ENCODE peak calls at places on chromosome 20, in eight cellular contexts. One of them, this sample, is unnamed.
A peak's percentile ranks its signal among the peaks of the same experiment; 100 is the strongest.

GRCh38 chr20:59938696-59939051 is 1.4 kb downstream of the PPP1R3D start:
- DNase-seq in B cell: peak; percentile 7
- DNase-seq in fibroblast of mammary gland: peak; percentile 60
- DNase-seq in AG09309: no peak
- DNase-seq in glutamatergic neuron: no peak
- DNase-seq in gastrocnemius medialis: peak; percentile 91
- DNase-seq in HFFc6: peak; percentile 53
- DNase-seq in right atrium auricular region: no peak
- DNase-seq in this sample: no peak

GRCh38 chr20:17654649-17655285 is 27.3 kb downstream of the RRBP1 start:
- DNase-seq in B cell: no peak
- DNase-seq in fibroblast of mammary gland: peak; percentile 64
- DNase-seq in AG09309: no peak
- DNase-seq in glutamatergic neuron: peak; percentile 74
- DNase-seq in gastrocnemius medialis: no peak
- DNase-seq in HFFc6: no peak
- DNase-seq in right atrium auricular region: no peak
- DNase-seq in this sample: peak; percentile 12

GRCh38 chr20:58623579-58624473 is 27.3 kb upstream of the STX16 start:
- DNase-seq in B cell: no peak
- DNase-seq in fibroblast of mammary gland: peak; percentile 94
- DNase-seq in AG09309: peak; percentile 62
- DNase-seq in glutamatergic neuron: no peak
- DNase-seq in gastrocnemius medialis: no peak
- DNase-seq in HFFc6: peak; percentile 93
- DNase-seq in right atrium auricular region: peak; percentile 74
- DNase-seq in this sample: no peak

GRCh38 chr20:18926972-18927371 is 113.4 kb downstream of the SCP2D1 start:
- DNase-seq in B cell: no peak
- DNase-seq in fibroblast of mammary gland: peak; percentile 3
- DNase-seq in AG09309: no peak
- DNase-seq in glutamatergic neuron: no peak
- DNase-seq in gastrocnemius medialis: no peak
- DNase-seq in HFFc6: no peak
- DNase-seq in right atrium auricular region: no peak
- DNase-seq in this sample: no peak

GRCh38 chr20:52814371-52814770 is 157.8 kb upstream of the TSHZ2 start:
- DNase-seq in B cell: no peak
- DNase-seq in fibroblast of mammary gland: no peak
- DNase-seq in AG09309: no peak
- DNase-seq in glutamatergic neuron: no peak
- DNase-seq in gastrocnemius medialis: no peak
- DNase-seq in HFFc6: no peak
- DNase-seq in right atrium auricular region: no peak
- DNase-seq in this sample: no peak

GRCh38 chr20:16556299-16556698 is 16.9 kb downstream of the KIF16B start:
- DNase-seq in B cell: no peak
- DNase-seq in fibroblast of mammary gland: peak; percentile 96
- DNase-seq in AG09309: no peak
- DNase-seq in glutamatergic neuron: no peak
- DNase-seq in gastrocnemius medialis: no peak
- DNase-seq in HFFc6: no peak
- DNase-seq in right atrium auricular region: no peak
- DNase-seq in this sample: no peak

GRCh38 chr20:1267809-1268374 is 1.8 kb downstream of the SNPH start:
- DNase-seq in B cell: no peak
- DNase-seq in fibroblast of mammary gland: no peak
- DNase-seq in AG09309: no peak
- DNase-seq in glutamatergic neuron: no peak
- DNase-seq in gastrocnemius medialis: no peak
- DNase-seq in HFFc6: no peak
- DNase-seq in right atrium auricular region: no peak
- DNase-seq in this sample: no peak

GRCh38 chr20:47353697-47354387 is 2.7 kb downstream of the ZMYND8 start:
- DNase-seq in B cell: no peak
- DNase-seq in fibroblast of mammary gland: no peak
- DNase-seq in AG09309: no peak
- DNase-seq in glutamatergic neuron: no peak
- DNase-seq in gastrocnemius medialis: no peak
- DNase-seq in HFFc6: no peak
- DNase-seq in right atrium auricular region: no peak
- DNase-seq in this sample: no peak

GRCh38 chr20:31856516-31856915 is 11.1 kb upstream of the FOXS1 start:
- DNase-seq in B cell: no peak
- DNase-seq in fibroblast of mammary gland: no peak
- DNase-seq in AG09309: no peak
- DNase-seq in glutamatergic neuron: peak; percentile 12
- DNase-seq in gastrocnemius medialis: no peak
- DNase-seq in HFFc6: no peak
- DNase-seq in right atrium auricular region: no peak
- DNase-seq in this sample: no peak

GRCh38 chr20:58056021-58056591 is 172.3 kb downstream of the ANKRD60 start:
- DNase-seq in B cell: no peak
- DNase-seq in fibroblast of mammary gland: no peak
- DNase-seq in AG09309: no peak
- DNase-seq in glutamatergic neuron: no peak
- DNase-seq in gastrocnemius medialis: no peak
- DNase-seq in HFFc6: no peak
- DNase-seq in right atrium auricular region: no peak
- DNase-seq in this sample: no peak

GRCh38 chr20:16785221-16785620 is 37.1 kb downstream of the OTOR start:
- DNase-seq in B cell: no peak
- DNase-seq in fibroblast of mammary gland: no peak
- DNase-seq in AG09309: no peak
- DNase-seq in glutamatergic neuron: no peak
- DNase-seq in gastrocnemius medialis: no peak
- DNase-seq in HFFc6: peak; percentile 3
- DNase-seq in right atrium auricular region: no peak
- DNase-seq in this sample: no peak

GRCh38 chr20:57615472-57615855 is 4.8 kb downstream of the ZBP1 start:
- DNase-seq in B cell: no peak
- DNase-seq in fibroblast of mammary gland: no peak
- DNase-seq in AG09309: no peak
- DNase-seq in glutamatergic neuron: no peak
- DNase-seq in gastrocnemius medialis: no peak
- DNase-seq in HFFc6: no peak
- DNase-seq in right atrium auricular region: peak; percentile 55
- DNase-seq in this sample: no peak

GRCh38 chr20:36532388-36532787 is 8.9 kb upstream of the MYL9 start:
- DNase-seq in B cell: no peak
- DNase-seq in fibroblast of mammary gland: no peak
- DNase-seq in AG09309: no peak
- DNase-seq in glutamatergic neuron: no peak
- DNase-seq in gastrocnemius medialis: no peak
- DNase-seq in HFFc6: no peak
- DNase-seq in right atrium auricular region: no peak
- DNase-seq in this sample: no peak

GRCh38 chr20:40160151-40160550 is 528.9 kb downstream of the MAFB start:
- DNase-seq in B cell: peak; percentile 18
- DNase-seq in fibroblast of mammary gland: peak; percentile 64
- DNase-seq in AG09309: peak; percentile 1
- DNase-seq in glutamatergic neuron: peak; percentile 40
- DNase-seq in gastrocnemius medialis: no peak
- DNase-seq in HFFc6: no peak
- DNase-seq in right atrium auricular region: peak; percentile 63
- DNase-seq in this sample: peak; percentile 22

GRCh38 chr20:23144856-23145255 is 58.7 kb upstream of the CD93 start:
- DNase-seq in B cell: no peak
- DNase-seq in fibroblast of mammary gland: no peak
- DNase-seq in AG09309: no peak
- DNase-seq in glutamatergic neuron: no peak
- DNase-seq in gastrocnemius medialis: no peak
- DNase-seq in HFFc6: no peak
- DNase-seq in right atrium auricular region: no peak
- DNase-seq in this sample: no peak

GRCh38 chr20:63014710-63015109 is 7.9 kb upstream of the BHLHE23 start:
- DNase-seq in B cell: no peak
- DNase-seq in fibroblast of mammary gland: no peak
- DNase-seq in AG09309: no peak
- DNase-seq in glutamatergic neuron: peak; percentile 89
- DNase-seq in gastrocnemius medialis: no peak
- DNase-seq in HFFc6: no peak
- DNase-seq in right atrium auricular region: no peak
- DNase-seq in this sample: no peak

GRCh38 chr20:57957397-57958049 is 247.7 kb upstream of the PMEPA1 start:
- DNase-seq in B cell: no peak
- DNase-seq in fibroblast of mammary gland: no peak
- DNase-seq in AG09309: peak; percentile 32
- DNase-seq in glutamatergic neuron: no peak
- DNase-seq in gastrocnemius medialis: no peak
- DNase-seq in HFFc6: peak; percentile 90
- DNase-seq in right atrium auricular region: no peak
- DNase-seq in this sample: no peak

GRCh38 chr20:19947611-19948264 is 69.4 kb upstream of the NAA20 start:
- DNase-seq in B cell: no peak
- DNase-seq in fibroblast of mammary gland: peak; percentile 66
- DNase-seq in AG09309: peak; percentile 16
- DNase-seq in glutamatergic neuron: no peak
- DNase-seq in gastrocnemius medialis: no peak
- DNase-seq in HFFc6: peak; percentile 16
- DNase-seq in right atrium auricular region: no peak
- DNase-seq in this sample: peak; percentile 52

GRCh38 chr20:62776692-62777527 is 19.4 kb upstream of the MRGBP start:
- DNase-seq in B cell: peak; percentile 57
- DNase-seq in fibroblast of mammary gland: no peak
- DNase-seq in AG09309: no peak
- DNase-seq in glutamatergic neuron: no peak
- DNase-seq in gastrocnemius medialis: no peak
- DNase-seq in HFFc6: no peak
- DNase-seq in right atrium auricular region: no peak
- DNase-seq in this sample: peak; percentile 79

GRCh38 chr20:63223121-63223825 is 7.3 kb upstream of the YTHDF1 start:
- DNase-seq in B cell: peak; percentile 54
- DNase-seq in fibroblast of mammary gland: peak; percentile 38
- DNase-seq in AG09309: no peak
- DNase-seq in glutamatergic neuron: no peak
- DNase-seq in gastrocnemius medialis: no peak
- DNase-seq in HFFc6: no peak
- DNase-seq in right atrium auricular region: no peak
- DNase-seq in this sample: peak; percentile 74

GRCh38 chr20:6956574-6956973 is 189.1 kb downstream of the BMP2 start:
- DNase-seq in B cell: no peak
- DNase-seq in fibroblast of mammary gland: no peak
- DNase-seq in AG09309: no peak
- DNase-seq in glutamatergic neuron: no peak
- DNase-seq in gastrocnemius medialis: no peak
- DNase-seq in HFFc6: no peak
- DNase-seq in right atrium auricular region: no peak
- DNase-seq in this sample: no peak

GRCh38 chr20:10453241-10453640 is 18.1 kb downstream of the SLX4IP start:
- DNase-seq in B cell: peak; percentile 32
- DNase-seq in fibroblast of mammary gland: no peak
- DNase-seq in AG09309: no peak
- DNase-seq in glutamatergic neuron: no peak
- DNase-seq in gastrocnemius medialis: no peak
- DNase-seq in HFFc6: no peak
- DNase-seq in right atrium auricular region: no peak
- DNase-seq in this sample: no peak

GRCh38 chr20:5705827-5706226 is 44.4 kb upstream of the SHLD1 start:
- DNase-seq in B cell: no peak
- DNase-seq in fibroblast of mammary gland: no peak
- DNase-seq in AG09309: no peak
- DNase-seq in glutamatergic neuron: no peak
- DNase-seq in gastrocnemius medialis: no peak
- DNase-seq in HFFc6: no peak
- DNase-seq in right atrium auricular region: no peak
- DNase-seq in this sample: no peak
- TF ChIP-seq CTCF in B cell: no peak
- TF ChIP-seq CTCF in fibroblast of mammary gland: no peak
- TF ChIP-seq CTCF in AG09309: no peak
- TF ChIP-seq CTCF in glutamatergic neuron: no peak
- TF ChIP-seq CTCF in gastrocnemius medialis: no peak
- TF ChIP-seq CTCF in HFFc6: no peak
- TF ChIP-seq CTCF in right atrium auricular region: no peak
- TF ChIP-seq CTCF in this sample: no peak

GRCh38 chr20:61577065-61577464 is 325.0 kb downstream of the CDH4 start:
- DNase-seq in B cell: no peak
- DNase-seq in fibroblast of mammary gland: no peak
- DNase-seq in AG09309: no peak
- DNase-seq in glutamatergic neuron: no peak
- DNase-seq in gastrocnemius medialis: no peak
- DNase-seq in HFFc6: no peak
- DNase-seq in right atrium auricular region: no peak
- DNase-seq in this sample: no peak
- TF ChIP-seq CTCF in B cell: no peak
- TF ChIP-seq CTCF in fibroblast of mammary gland: no peak
- TF ChIP-seq CTCF in AG09309: no peak
- TF ChIP-seq CTCF in glutamatergic neuron: no peak
- TF ChIP-seq CTCF in gastrocnemius medialis: no peak
- TF ChIP-seq CTCF in HFFc6: no peak
- TF ChIP-seq CTCF in right atrium auricular region: no peak
- TF ChIP-seq CTCF in this sample: no peak

GRCh38 chr20:13898012-13898612 is 92.3 kb downstream of the SEL1L2 start:
- DNase-seq in B cell: no peak
- DNase-seq in fibroblast of mammary gland: peak; percentile 20
- DNase-seq in AG09309: no peak
- DNase-seq in glutamatergic neuron: no peak
- DNase-seq in gastrocnemius medialis: no peak
- DNase-seq in HFFc6: no peak
- DNase-seq in right atrium auricular region: no peak
- DNase-seq in this sample: peak; percentile 35
- TF ChIP-seq CTCF in B cell: no peak
- TF ChIP-seq CTCF in fibroblast of mammary gland: peak; percentile 14
- TF ChIP-seq CTCF in AG09309: no peak
- TF ChIP-seq CTCF in glutamatergic neuron: no peak
- TF ChIP-seq CTCF in gastrocnemius medialis: no peak
- TF ChIP-seq CTCF in HFFc6: peak; percentile 52
- TF ChIP-seq CTCF in right atrium auricular region: no peak
- TF ChIP-seq CTCF in this sample: peak; percentile 34

GRCh38 chr20:44245977-44246376 is 1.1 kb upstream of the GDAP1L1 start:
- DNase-seq in B cell: no peak
- DNase-seq in fibroblast of mammary gland: no peak
- DNase-seq in AG09309: no peak
- DNase-seq in glutamatergic neuron: no peak
- DNase-seq in gastrocnemius medialis: no peak
- DNase-seq in HFFc6: no peak
- DNase-seq in right atrium auricular region: no peak
- DNase-seq in this sample: no peak

GRCh38 chr20:44251284-44251683 is 4.2 kb downstream of the GDAP1L1 start:
- DNase-seq in B cell: no peak
- DNase-seq in fibroblast of mammary gland: no peak
- DNase-seq in AG09309: no peak
- DNase-seq in glutamatergic neuron: no peak
- DNase-seq in gastrocnemius medialis: no peak
- DNase-seq in HFFc6: no peak
- DNase-seq in right atrium auricular region: no peak
- DNase-seq in this sample: no peak

GRCh38 chr20:44248420-44248759 is 1.3 kb downstream of the GDAP1L1 start:
- DNase-seq in B cell: no peak
- DNase-seq in fibroblast of mammary gland: no peak
- DNase-seq in AG09309: no peak
- DNase-seq in glutamatergic neuron: no peak
- DNase-seq in gastrocnemius medialis: no peak
- DNase-seq in HFFc6: no peak
- DNase-seq in right atrium auricular region: no peak
- DNase-seq in this sample: no peak

GRCh38 chr20:44247131-44247571 is at the start of gene GDAP1L1:
- DNase-seq in B cell: no peak
- DNase-seq in fibroblast of mammary gland: no peak
- DNase-seq in AG09309: no peak
- DNase-seq in glutamatergic neuron: peak; percentile 90
- DNase-seq in gastrocnemius medialis: no peak
- DNase-seq in HFFc6: no peak
- DNase-seq in right atrium auricular region: no peak
- DNase-seq in this sample: no peak

GRCh38 chr20:44247676-44248419 is 740 bp downstream of the GDAP1L1 start:
- DNase-seq in B cell: peak; percentile 9
- DNase-seq in fibroblast of mammary gland: peak; percentile 22
- DNase-seq in AG09309: no peak
- DNase-seq in glutamatergic neuron: peak; percentile 59
- DNase-seq in gastrocnemius medialis: no peak
- DNase-seq in HFFc6: peak; percentile 0
- DNase-seq in right atrium auricular region: no peak
- DNase-seq in this sample: peak; percentile 58
- TF ChIP-seq CTCF in B cell: no peak
- TF ChIP-seq CTCF in fibroblast of mammary gland: peak; percentile 41
- TF ChIP-seq CTCF in AG09309: peak; percentile 44
- TF ChIP-seq CTCF in glutamatergic neuron: peak; percentile 62
- TF ChIP-seq CTCF in gastrocnemius medialis: peak; percentile 23
- TF ChIP-seq CTCF in HFFc6: peak; percentile 60
- TF ChIP-seq CTCF in right atrium auricular region: peak; percentile 53
- TF ChIP-seq CTCF in this sample: peak; percentile 23